ENCODE peak calls at places on chromosomes 1 and 21, in seven cellular contexts. P, I, J, G, Y, T and V are unnamed samples.

GRCh38 chr1:109844609-109845008 is 66.0 kb upstream of the CSF1 start:
- DNase-seq in Y (no peak), J (no peak), G (no peak), P (no peak), I (no peak), T (no peak), V (no peak)

GRCh38 chr21:38954450-38955059 is 148.8 kb downstream of the ETS2 start:
- DNase-seq in P (no peak), T (no peak), G (no peak), J (no peak), I (no peak), Y (no peak), V (peak)

GRCh38 chr1:98276514-98276913 is 355.7 kb upstream of the DPYD start:
- DNase-seq in P (no peak), G (no peak), Y (no peak), T (no peak), J (no peak), I (no peak), V (no peak)

GRCh38 chr1:245599413-245600174 is 444.8 kb downstream of the KIF26B start:
- DNase-seq in G (peak), P (no peak), T (peak), Y (no peak), I (no peak), J (no peak), V (no peak)

GRCh38 chr1:151327903-151328674 is 873 bp upstream of the PI4KB start:
- DNase-seq in I (no peak), Y (no peak), J (no peak), T (no peak), P (no peak), G (no peak), V (no peak)

GRCh38 chr1:70438529-70438928 is 27.5 kb downstream of the CTH start:
- DNase-seq in Y (no peak), T (no peak), I (no peak), P (no peak), G (no peak), J (no peak), V (no peak)

GRCh38 chr1:206859082-206859491 is 6.3 kb upstream of the IL20 start:
- DNase-seq in J (no peak), I (no peak), G (no peak), Y (no peak), T (no peak), P (no peak), V (no peak)

GRCh38 chr1:168698453-168698852 is 30.6 kb downstream of the DPT start:
- DNase-seq in Y (no peak), I (no peak), J (no peak), P (no peak), T (no peak), G (no peak), V (no peak)

GRCh38 chr21:43933146-43933673 is 68.2 kb downstream of the AGPAT3 start:
- DNase-seq in Y (no peak), P (no peak), T (no peak), G (no peak), J (no peak), I (no peak), V (no peak)

GRCh38 chr1:24707659-24708058 is 37.6 kb upstream of the CLIC4 start:
- DNase-seq in P (no peak), I (no peak), G (peak), J (no peak), T (no peak), Y (no peak), V (no peak)

GRCh38 chr1:229027158-229027557 is 243.8 kb upstream of the RAB4A start:
- DNase-seq in Y (no peak), J (no peak), P (no peak), T (no peak), G (no peak), I (no peak), V (no peak)

GRCh38 chr1:179709841-179710329 is 33.2 kb upstream of the FAM163A start:
- DNase-seq in G (peak), T (no peak), P (peak), Y (no peak), I (no peak), J (peak), V (peak)

GRCh38 chr1:239387304-239388231 is 1.2 kb downstream of the CHRM3 start:
- DNase-seq in I (no peak), J (no peak), P (no peak), G (no peak), Y (peak), T (no peak), V (no peak)

GRCh38 chr1:231803353-231803752 is 176.8 kb downstream of the DISC1 start:
- DNase-seq in G (peak), I (no peak), T (peak), P (no peak), J (no peak), Y (no peak), V (no peak)

GRCh38 chr1:194295690-194296089 is 1109.3 kb upstream of the B3GALT2 start:
- DNase-seq in J (no peak), G (peak), I (no peak), T (no peak), P (peak), Y (no peak), V (peak)

GRCh38 chr21:16842716-16843115 is 670.1 kb upstream of the CXADR start:
- DNase-seq in P (no peak), J (no peak), G (no peak), I (no peak), T (no peak), Y (no peak), V (no peak)

GRCh38 chr21:42337830-42338729 is 12.7 kb downstream of the TFF2 start:
- DNase-seq in J (peak), G (peak), T (peak), P (peak), I (peak), Y (peak), V (peak)

GRCh38 chr1:54013393-54014008 is 4.5 kb downstream of the LDLRAD1 start:
- DNase-seq in T (peak), I (no peak), G (no peak), P (no peak), J (no peak), Y (no peak), V (no peak)

GRCh38 chr21:27820342-27820741 is 853.5 kb upstream of the ADAMTS5 start:
- DNase-seq in T (no peak), P (no peak), Y (no peak), G (no peak), I (no peak), J (no peak), V (no peak)

GRCh38 chr1:214846971-214847810 is 235.3 kb upstream of the KCNK2 start:
- DNase-seq in J (no peak), G (no peak), I (no peak), T (no peak), P (no peak), Y (no peak), V (no peak)

GRCh38 chr1:210683403-210684047 is 354.8 kb downstream of the HHAT start:
- DNase-seq in G (no peak), I (no peak), Y (no peak), P (no peak), T (no peak), J (no peak), V (no peak)

GRCh38 chr21:45938453-45938755 is 43.2 kb upstream of the COL6A1 start:
- DNase-seq in Y (no peak), G (no peak), T (no peak), P (no peak), J (no peak), I (no peak), V (no peak)

GRCh38 chr1:84834419-84835064 is 58.5 kb downstream of the LPAR3 start:
- DNase-seq in P (no peak), J (no peak), I (no peak), G (peak), T (no peak), Y (no peak), V (no peak)

GRCh38 chr1:44284184-44284583 is 70.9 kb downstream of the ERI3 start:
- DNase-seq in Y (no peak), G (no peak), I (no peak), J (no peak), P (no peak), T (no peak), V (peak)

GRCh38 chr1:243837907-243838546 is 12.0 kb downstream of the AKT3 start:
- DNase-seq in Y (no peak), P (no peak), G (no peak), J (no peak), T (no peak), I (no peak), V (no peak)

GRCh38 chr21:33289199-33289819 is 23.1 kb downstream of the IL10RB start:
- DNase-seq in J (no peak), P (no peak), Y (no peak), T (no peak), I (no peak), G (peak), V (no peak)

GRCh38 chr1:50348449-50349241 is 74.6 kb downstream of the DMRTA2 start:
- DNase-seq in J (peak), I (no peak), Y (peak), T (peak), G (peak), P (peak), V (peak)

GRCh38 chr1:117562581-117563491 is 43.0 kb upstream of the TENT5C start:
- DNase-seq in Y (no peak), P (no peak), I (no peak), J (no peak), G (no peak), T (peak), V (peak)

GRCh38 chr1:16073490-16074104 is at the start of gene FAM131C:
- DNase-seq in Y (peak), I (peak), T (no peak), J (peak), P (peak), G (no peak), V (no peak)

GRCh38 chr1:25040122-25040685 is 110.1 kb upstream of the RUNX3 start:
- DNase-seq in G (no peak), J (no peak), I (no peak), Y (no peak), P (no peak), T (no peak), V (no peak)

GRCh38 chr1:3193811-3194210 is 124.8 kb downstream of the PRDM16 start:
- DNase-seq in J (no peak), P (no peak), T (no peak), I (no peak), Y (no peak), G (no peak), V (no peak)

GRCh38 chr1:86382878-86383277 is 13.2 kb downstream of the ODF2L start:
- DNase-seq in P (no peak), J (no peak), T (no peak), Y (no peak), I (no peak), G (no peak), V (no peak)

GRCh38 chr1:112317556-112317955 is 78.5 kb upstream of the CTTNBP2NL start:
- DNase-seq in T (no peak), P (no peak), G (no peak), Y (no peak), I (no peak), J (no peak), V (no peak)

GRCh38 chr1:99886841-99887240 is 36.7 kb downstream of the AGL start:
- DNase-seq in P (no peak), I (no peak), Y (no peak), T (no peak), J (no peak), G (peak), V (no peak)